ENCODE peak calls at places on chromosomes 2 and 18, in six cellular contexts. Z, M, Q, L, U and G are unnamed samples.

GRCh38 chr18:3350566-3351527 is 88.9 kb downstream of the MYL12B start:
- DNase-seq in Q (no peak), L (peak; percentile 27), M (no peak), Z (peak; percentile 23), U (peak; percentile 98), G (no peak)

GRCh38 chr18:23512641-23513040 is 9.3 kb downstream of the RMC1 start:
- DNase-seq in M (no peak), U (no peak), Z (no peak), L (no peak), Q (no peak), G (no peak)

GRCh38 chr2:162196611-162197010 is 44.6 kb upstream of the GCG start:
- DNase-seq in M (no peak), L (peak; percentile 53), Z (no peak), Q (no peak), U (peak; percentile 53), G (no peak)

GRCh38 chr2:139214806-139215205 is 434.6 kb upstream of the NXPH2 start:
- DNase-seq in L (no peak), M (no peak), Z (no peak), Q (no peak), U (no peak), G (no peak)

GRCh38 chr2:42877532-42877931 is 85.1 kb upstream of the HAAO start:
- DNase-seq in L (peak; percentile 44), U (no peak), M (no peak), Z (no peak), Q (no peak), G (no peak)

GRCh38 chr2:41182961-41183360 is 731.1 kb upstream of the SLC8A1 start:
- DNase-seq in Z (no peak), U (no peak), M (no peak), L (no peak), Q (no peak), G (no peak)

GRCh38 chr2:60071427-60071826 is 482.0 kb downstream of the BCL11A start:
- DNase-seq in Z (no peak), M (no peak), U (no peak), Q (no peak), L (no peak), G (no peak)

GRCh38 chr2:140659293-140659692 is 1471.5 kb downstream of the LRP1B start:
- DNase-seq in L (no peak), U (no peak), M (no peak), Z (no peak), Q (no peak), G (no peak)

GRCh38 chr2:8805278-8806045 is 32.0 kb downstream of the KIDINS220 start:
- DNase-seq in M (no peak), L (no peak), Z (no peak), Q (no peak), U (no peak), G (no peak)

GRCh38 chr2:188974184-188974583 is at the start of gene COL3A1:
- DNase-seq in L (peak; percentile 95), Q (no peak), M (no peak), U (no peak), Z (no peak), G (no peak)

GRCh38 chr2:66171530-66171929 is 263.4 kb upstream of the MEIS1 start:
- DNase-seq in M (no peak), U (no peak), Q (no peak), Z (no peak), L (no peak), G (no peak)

GRCh38 chr2:227884511-227884947 is 13.1 kb downstream of the DAW1 start:
- DNase-seq in Q (peak; percentile 73), Z (peak; percentile 78), U (peak; percentile 58), M (no peak), L (peak; percentile 79), G (peak; percentile 68)